ENCODE peak calls at places on chromosome 19, in five cellular contexts. I is WTC11, R is HCT116, Z is H1, D is GM12878. M is an unnamed sample.

GRCh38 chr19:29022165-29022564 is 190.8 kb downstream of the UQCRFS1 start:
- DNase-seq in I (no peak), R (no peak), Z (no peak), D (no peak), M (no peak)

GRCh38 chr19:9865732-9866627 is 30.9 kb downstream of the PIN1 start:
- DNase-seq in I (no peak), R (no peak), Z (no peak), D (no peak), M (no peak)

GRCh38 chr19:11300811-11301120 is 4.8 kb downstream of the TSPAN16 start:
- DNase-seq in I (no peak), R (no peak), Z (no peak), D (no peak), M (no peak)

GRCh38 chr19:9986787-9987281 is 23.5 kb downstream of the COL5A3 start:
- DNase-seq in I (no peak), R (no peak), Z (no peak), D (no peak), M (no peak)

GRCh38 chr19:5125797-5126497 is 157.0 kb downstream of the KDM4B start:
- DNase-seq in I (peak), R (no peak), Z (no peak), D (no peak), M (no peak)

GRCh38 chr19:45424191-45425058 is 708 bp upstream of the ERCC1 start:
- DNase-seq in I (peak), R (peak), Z (no peak), D (no peak), M (peak)

GRCh38 chr19:10639836-10640235 is 14.3 kb upstream of the ILF3 start:
- DNase-seq in I (no peak), R (no peak), Z (no peak), D (peak), M (no peak)

GRCh38 chr19:2059422-2060201 is 8.6 kb upstream of the MKNK2 start:
- DNase-seq in I (no peak), R (peak), Z (no peak), D (no peak), M (peak)

GRCh38 chr19:51552996-51553725 is 17.9 kb upstream of the ZNF175 start:
- DNase-seq in I (peak), R (peak), Z (peak), D (no peak), M (peak)

GRCh38 chr19:38650180-38650775 is 2.8 kb downstream of the ACTN4 start:
- DNase-seq in I (no peak), R (no peak), Z (no peak), D (no peak), M (peak)

GRCh38 chr19:6772866-6773322 is 386 bp downstream of the VAV1 start:
- DNase-seq in I (no peak), R (no peak), Z (no peak), D (no peak), M (no peak)

GRCh38 chr19:19192910-19193423 is 909 bp downstream of the RFXANK start:
- DNase-seq in I (no peak), R (no peak), Z (no peak), D (no peak), M (no peak)

GRCh38 chr19:12453495-12453894 is 12.7 kb upstream of the ZNF443 start:
- DNase-seq in I (no peak), R (no peak), Z (no peak), D (no peak), M (no peak)

GRCh38 chr19:38710416-38710702 is 33.9 kb downstream of the CAPN12 start:
- DNase-seq in I (no peak), R (no peak), Z (no peak), D (no peak), M (no peak)

GRCh38 chr19:1038995-1039645 is 787 bp upstream of the ABCA7 start:
- DNase-seq in I (no peak), R (no peak), Z (no peak), D (no peak), M (no peak)

GRCh38 chr19:3106509-3107141 is 12.5 kb downstream of the GNA11 start:
- DNase-seq in I (no peak), R (no peak), Z (no peak), D (no peak), M (no peak)

GRCh38 chr19:45385392-45386221 is 15.2 kb upstream of the ERCC2 start:
- DNase-seq in I (peak), R (no peak), Z (no peak), D (no peak), M (no peak)

GRCh38 chr19:48069435-48069834 is 25.6 kb upstream of the CABP5 start:
- DNase-seq in I (peak), R (no peak), Z (no peak), D (no peak), M (no peak)

GRCh38 chr19:18435185-18435841 is 2.6 kb downstream of the ISYNA1 start:
- DNase-seq in I (no peak), R (no peak), Z (no peak), D (no peak), M (no peak)

GRCh38 chr19:42427313-42427712 is at the start of gene LIPE:
- DNase-seq in I (no peak), R (no peak), Z (no peak), D (no peak), M (no peak)

GRCh38 chr19:46875234-46875633 is 14.4 kb downstream of the ARHGAP35 start:
- DNase-seq in I (no peak), R (no peak), Z (no peak), D (no peak), M (no peak)

GRCh38 chr19:4075373-4075772 is 8.7 kb upstream of the ZBTB7A start:
- DNase-seq in I (no peak), R (no peak), Z (no peak), D (no peak), M (no peak)

GRCh38 chr19:47819841-47820244 is 1.9 kb upstream of the CRX start:
- DNase-seq in I (no peak), R (no peak), Z (peak), D (no peak), M (no peak)

GRCh38 chr19:15563325-15563794 is 51.7 kb upstream of the CYP4F8 start:
- DNase-seq in I (no peak), R (no peak), Z (no peak), D (no peak), M (no peak)
- TF ChIP-seq ATF3 in I (no peak), R (no peak), Z (no peak), D (no peak), M (no peak)

DNA sequence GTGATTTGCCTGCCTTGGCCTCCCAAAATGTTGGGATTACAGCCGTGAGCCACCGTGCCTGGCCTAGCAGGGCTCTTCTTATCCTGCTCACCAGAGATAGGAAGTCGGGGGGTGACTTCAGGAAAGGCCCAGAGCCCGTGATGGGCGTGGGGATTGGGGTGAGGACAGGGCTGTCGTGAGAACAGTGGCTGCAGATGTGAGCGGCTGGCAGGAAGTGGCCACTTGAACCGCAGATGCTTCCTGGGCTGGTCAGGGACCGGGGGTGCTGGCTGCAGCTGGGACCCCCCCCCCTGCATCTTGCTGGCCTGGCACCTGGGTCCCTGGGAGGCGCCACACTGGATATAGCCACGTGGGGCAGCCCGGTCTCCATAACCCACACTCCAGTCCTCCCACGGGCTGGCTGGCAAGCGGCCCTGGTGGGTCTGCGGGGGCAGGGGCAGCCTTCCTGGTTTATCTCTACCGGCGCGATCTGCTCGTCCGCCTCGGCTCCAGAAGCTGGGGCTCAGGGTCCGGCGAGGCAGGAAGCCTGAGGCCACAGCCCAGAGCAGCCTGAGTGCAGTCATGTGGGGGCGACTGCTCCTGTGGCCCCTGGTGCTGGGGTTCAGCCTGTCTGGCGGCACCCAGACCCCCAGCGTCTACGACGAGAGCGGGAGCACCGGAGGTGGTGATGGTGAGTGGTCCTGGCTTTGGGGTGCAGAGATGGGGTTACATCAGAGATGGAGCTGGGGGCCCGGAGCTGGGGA is at the start of gene F2RL3:
- DNase-seq in I (no peak), R (no peak), Z (no peak), D (no peak), M (peak)
- TF ChIP-seq ATF3 in I (no peak), R (no peak), Z (no peak), D (no peak), M (no peak)

GRCh38 chr19:8325454-8325853 is 4.2 kb downstream of the RPS28 start:
- DNase-seq in I (no peak), R (no peak), Z (no peak), D (no peak), M (no peak)

GRCh38 chr19:8332976-8333770 is 9.9 kb downstream of the KANK3 start:
- DNase-seq in I (peak), R (no peak), Z (no peak), D (no peak), M (no peak)

GRCh38 chr19:8331263-8331840 is 10.1 kb downstream of the RPS28 start:
- DNase-seq in I (no peak), R (no peak), Z (no peak), D (no peak), M (no peak)

GRCh38 chr19:8333771-8334457 is 9.1 kb downstream of the KANK3 start:
- DNase-seq in I (peak), R (no peak), Z (no peak), D (no peak), M (no peak)

DNA sequence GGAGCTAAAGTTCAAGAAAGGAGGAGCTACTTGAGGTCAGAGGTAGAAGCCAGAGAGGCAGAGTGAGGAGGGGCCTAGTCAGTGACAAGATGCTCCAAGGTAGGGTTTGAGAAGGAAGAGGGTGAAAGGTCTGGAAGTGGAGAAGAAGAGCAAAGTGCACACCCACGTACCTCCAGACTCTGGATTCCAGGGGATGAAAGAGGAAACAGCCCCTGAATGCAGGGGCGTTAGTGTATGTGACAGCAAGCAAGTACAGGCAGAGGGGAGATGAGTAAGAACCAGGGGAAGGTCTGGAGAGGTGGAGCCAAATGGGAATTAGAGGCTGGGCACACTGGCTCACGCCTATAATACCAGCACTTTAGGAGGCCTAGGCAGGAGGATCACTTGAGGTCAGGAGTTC is 8.7 kb downstream of the RPS28 start:
- DNase-seq in I (no peak), R (no peak), Z (no peak), D (no peak), M (peak)
- TF ChIP-seq ATF3 in I (no peak), R (no peak), Z (no peak), D (no peak), M (no peak)

GRCh38 chr19:34226036-34226435 is 28.3 kb upstream of the GARRE1 start:
- DNase-seq in I (no peak), R (no peak), Z (no peak), D (no peak), M (no peak)

GRCh38 chr19:34228762-34229161 is 25.6 kb upstream of the GARRE1 start:
- DNase-seq in I (no peak), R (no peak), Z (no peak), D (no peak), M (no peak)

GRCh38 chr19:34230833-34231232 is 23.5 kb upstream of the GARRE1 start:
- DNase-seq in I (peak), R (no peak), Z (no peak), D (no peak), M (no peak)

GRCh38 chr19:34229721-34230120 is 24.6 kb upstream of the GARRE1 start:
- DNase-seq in I (no peak), R (no peak), Z (no peak), D (no peak), M (no peak)

DNA sequence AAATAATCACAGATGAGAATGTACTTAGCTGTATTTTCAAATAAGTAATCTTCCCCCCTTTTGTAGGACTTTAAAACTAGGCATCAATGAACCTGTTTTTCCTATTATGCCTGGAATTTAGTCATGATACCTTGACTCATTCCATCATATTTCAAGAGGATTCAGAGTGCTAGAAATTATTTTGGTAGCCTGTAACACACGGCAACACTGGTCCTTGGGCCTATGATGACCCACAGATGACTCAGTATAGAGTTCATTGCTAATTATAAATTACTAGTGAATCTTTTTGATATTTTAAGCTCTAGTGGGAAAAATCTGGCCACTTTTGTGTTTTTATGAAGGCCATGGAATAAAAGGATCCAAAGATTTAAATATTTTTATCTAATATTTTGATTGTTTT is 26.0 kb upstream of the GARRE1 start:
- DNase-seq in I (no peak), R (no peak), Z (no peak), D (no peak), M (no peak)
- TF ChIP-seq ATF3 in I (no peak), R (no peak), Z (no peak), D (no peak), M (no peak)

GRCh38 chr19:35870798-35871197 is 2.4 kb downstream of the APLP1 start:
- DNase-seq in I (peak), R (no peak), Z (no peak), D (no peak), M (no peak)
- TF ChIP-seq ATF3 in I (no peak), R (no peak), Z (no peak), D (no peak), M (no peak)